ENCODE peak calls at places on chromosomes 12 and 14, in four cellular contexts. One of them, this sample, is unnamed.
A peak's percentile ranks its signal among the peaks of the same experiment; 100 is the strongest.

GRCh38 chr12:10771132-10771733 is 31.2 kb downstream of the TAS2R7 start:
- DNase-seq in neuronal stem cell: peak; percentile 4
- DNase-seq in HT1080: peak; percentile 22
- DNase-seq in dorsolateral prefrontal cortex: no peak
- DNase-seq in this sample: no peak

GRCh38 chr12:113039911-113040425 is 16.6 kb upstream of the DTX1 start:
- DNase-seq in neuronal stem cell: no peak
- DNase-seq in HT1080: peak; percentile 66
- DNase-seq in dorsolateral prefrontal cortex: no peak
- DNase-seq in this sample: no peak

GRCh38 chr12:89439946-89440345 is 84.7 kb downstream of the GALNT4 start:
- DNase-seq in neuronal stem cell: no peak
- DNase-seq in HT1080: peak; percentile 90
- DNase-seq in dorsolateral prefrontal cortex: no peak
- DNase-seq in this sample: no peak

GRCh38 chr12:83065562-83065961 is 378.9 kb downstream of the TMTC2 start:
- DNase-seq in neuronal stem cell: no peak
- DNase-seq in HT1080: no peak
- DNase-seq in dorsolateral prefrontal cortex: no peak
- DNase-seq in this sample: no peak

GRCh38 chr12:3252416-3252815 is 175.2 kb downstream of the TSPAN9 start:
- DNase-seq in neuronal stem cell: no peak
- DNase-seq in HT1080: no peak
- DNase-seq in dorsolateral prefrontal cortex: peak; percentile 74
- DNase-seq in this sample: peak; percentile 92

GRCh38 chr12:2732290-2732689 is 62.5 kb upstream of the FKBP4 start:
- DNase-seq in neuronal stem cell: no peak
- DNase-seq in HT1080: no peak
- DNase-seq in dorsolateral prefrontal cortex: no peak
- DNase-seq in this sample: no peak

GRCh38 chr12:22538336-22538735 is 6.0 kb downstream of the C2CD5 start:
- DNase-seq in neuronal stem cell: no peak
- DNase-seq in HT1080: no peak
- DNase-seq in dorsolateral prefrontal cortex: no peak
- DNase-seq in this sample: no peak

GRCh38 chr14:74825008-74825407 is 50.9 kb downstream of the PROX2 start:
- DNase-seq in neuronal stem cell: no peak
- DNase-seq in HT1080: peak; percentile 57
- DNase-seq in dorsolateral prefrontal cortex: no peak
- DNase-seq in this sample: no peak

GRCh38 chr12:111444706-111445310 is 39.1 kb downstream of the SH2B3 start:
- DNase-seq in neuronal stem cell: no peak
- DNase-seq in HT1080: peak; percentile 40
- DNase-seq in dorsolateral prefrontal cortex: peak; percentile 47
- DNase-seq in this sample: peak; percentile 29

GRCh38 chr12:12018454-12018853 is 52.3 kb upstream of the BCL2L14 start:
- DNase-seq in neuronal stem cell: no peak
- DNase-seq in HT1080: peak; percentile 35
- DNase-seq in dorsolateral prefrontal cortex: peak; percentile 34
- DNase-seq in this sample: peak; percentile 76

GRCh38 chr14:81256289-81256960 is 35.7 kb upstream of the GTF2A1 start:
- DNase-seq in neuronal stem cell: no peak
- DNase-seq in HT1080: peak; percentile 35
- DNase-seq in dorsolateral prefrontal cortex: no peak
- DNase-seq in this sample: no peak

GRCh38 chr14:95597784-95598204 is 62.9 kb downstream of the GLRX5 start:
- DNase-seq in neuronal stem cell: peak; percentile 57
- DNase-seq in HT1080: peak; percentile 45
- DNase-seq in dorsolateral prefrontal cortex: peak; percentile 64
- DNase-seq in this sample: peak; percentile 3

GRCh38 chr12:55400229-55400628 is at the start of gene OR6C65:
- DNase-seq in neuronal stem cell: no peak
- DNase-seq in HT1080: no peak
- DNase-seq in dorsolateral prefrontal cortex: no peak
- DNase-seq in this sample: no peak

GRCh38 chr12:105861232-105861631 is 277.5 kb downstream of the NUAK1 start:
- DNase-seq in neuronal stem cell: no peak
- DNase-seq in HT1080: no peak
- DNase-seq in dorsolateral prefrontal cortex: no peak
- DNase-seq in this sample: peak; percentile 6